ENCODE peak calls at places on chromosome 3, in six cellular contexts. R, N, F, D, A and T are unnamed samples.

GRCh38 chr3:112889357-112889756 is 42.7 kb upstream of the CD200R1L start:
- DNase-seq in R (no peak), N (no peak), F (no peak), D (no peak), A (no peak), T (peak; percentile 56)

GRCh38 chr3:71551286-71551919 is 32.1 kb downstream of the FOXP1 start:
- DNase-seq in R (no peak), N (no peak), F (no peak), D (no peak), A (no peak), T (peak; percentile 79)

GRCh38 chr3:4749567-4750002 is 229.7 kb upstream of the BHLHE40 start:
- DNase-seq in R (no peak), N (no peak), F (no peak), D (no peak), A (no peak), T (no peak)

GRCh38 chr3:6805236-6805635 is 55.7 kb upstream of the GRM7 start:
- DNase-seq in R (no peak), N (no peak), F (no peak), D (no peak), A (no peak), T (peak; percentile 94)

GRCh38 chr3:41716391-41716910 is 245.5 kb downstream of the ULK4 start:
- DNase-seq in R (peak; percentile 13), N (no peak), F (no peak), D (no peak), A (no peak), T (peak; percentile 62)

GRCh38 chr3:41216993-41217392 is 17.7 kb downstream of the CTNNB1 start:
- DNase-seq in R (peak; percentile 22), N (no peak), F (no peak), D (no peak), A (no peak), T (no peak)

GRCh38 chr3:42376397-42376798 is 34.0 kb downstream of the LYZL4 start:
- DNase-seq in R (peak; percentile 2), N (peak; percentile 15), F (no peak), D (peak; percentile 49), A (peak; percentile 59), T (peak; percentile 92)

GRCh38 chr3:138479355-138479964 is 45.0 kb downstream of the ESYT3 start:
- DNase-seq in R (peak; percentile 40), N (peak; percentile 36), F (peak; percentile 40), D (no peak), A (no peak), T (peak; percentile 27)

GRCh38 chr3:38011111-38011510 is 18.3 kb downstream of the PLCD1 start:
- DNase-seq in R (no peak), N (no peak), F (no peak), D (no peak), A (no peak), T (no peak)

GRCh38 chr3:152172465-152172864 is 96.3 kb upstream of the MBNL1 start:
- DNase-seq in R (no peak), N (no peak), F (no peak), D (no peak), A (no peak), T (peak; percentile 61)

GRCh38 chr3:46913644-46914043 is 36.1 kb downstream of the PTH1R start:
- DNase-seq in R (no peak), N (peak; percentile 61), F (peak; percentile 79), D (peak; percentile 17), A (no peak), T (peak; percentile 47)

GRCh38 chr3:53750253-53751210 is 95.7 kb downstream of the CHDH start:
- DNase-seq in R (no peak), N (no peak), F (no peak), D (no peak), A (no peak), T (no peak)

GRCh38 chr3:71581451-71581980 is 2.0 kb downstream of the FOXP1 start:
- DNase-seq in R (peak; percentile 61), N (peak; percentile 33), F (peak; percentile 47), D (peak; percentile 43), A (no peak), T (no peak)

DNA sequence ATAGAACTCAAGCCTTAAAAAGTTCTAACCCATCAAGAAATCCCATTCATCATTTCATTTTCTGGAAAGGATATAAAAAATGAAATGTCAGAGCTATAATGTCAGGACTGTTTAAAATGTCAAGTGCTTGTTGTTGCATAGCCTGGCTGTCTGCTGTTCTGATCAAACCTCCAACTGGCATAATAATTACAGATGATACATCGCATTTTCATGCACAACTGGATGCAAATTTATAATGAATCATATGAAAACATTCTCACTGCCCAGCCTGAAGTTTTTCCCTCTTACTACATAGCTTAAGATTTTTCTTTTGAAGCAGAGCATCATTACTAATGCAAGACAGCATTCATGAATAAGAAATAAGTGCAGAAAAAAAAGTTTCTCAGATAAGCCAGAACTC is 46.5 kb downstream of the GUCA1C start:
- DNase-seq in R (no peak), N (no peak), F (no peak), D (no peak), A (no peak), T (peak; percentile 84)
- H3K4me3 ChIP-seq in R (no peak overlapping the region), N (no peak overlapping the region), F (no peak overlapping the region), D (no peak overlapping the region), A (no peak overlapping the region), T (no peak overlapping the region)

GRCh38 chr3:142608615-142609014 is 12.4 kb downstream of the PLS1 start:
- DNase-seq in R (no peak), N (no peak), F (no peak), D (no peak), A (no peak), T (peak; percentile 8)
- H3K4me3 ChIP-seq in R (no peak overlapping the region), N (no peak overlapping the region), F (no peak overlapping the region), D (no peak overlapping the region), A (no peak overlapping the region), T (no peak overlapping the region)

DNA sequence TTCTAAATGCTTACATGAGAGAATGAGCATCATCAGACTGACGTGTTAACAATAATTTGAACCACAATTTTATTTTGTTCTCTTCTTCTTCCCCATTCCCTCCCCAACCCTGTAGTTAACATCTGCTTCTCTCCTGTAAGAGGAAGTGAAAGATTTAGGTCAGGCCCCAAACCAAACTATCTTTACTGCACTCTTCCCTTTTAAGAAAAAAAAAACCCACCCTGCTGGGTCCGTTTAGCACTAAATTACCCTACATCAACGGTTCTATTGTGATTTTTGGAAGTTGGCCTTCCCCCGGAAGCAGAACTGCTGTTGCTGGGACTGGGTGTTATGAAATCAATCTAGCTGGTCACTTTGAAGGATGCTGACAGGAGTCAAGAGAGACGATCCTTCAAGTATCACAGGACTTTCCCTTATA is 49.4 kb downstream of the NFKBIZ start:
- DNase-seq in R (no peak), N (no peak), F (no peak), D (no peak), A (peak; percentile 85), T (no peak)
- H3K4me3 ChIP-seq in R (no peak overlapping the region), N (no peak overlapping the region), F (no peak overlapping the region), D (no peak overlapping the region), A (no peak overlapping the region), T (no peak overlapping the region)

DNA sequence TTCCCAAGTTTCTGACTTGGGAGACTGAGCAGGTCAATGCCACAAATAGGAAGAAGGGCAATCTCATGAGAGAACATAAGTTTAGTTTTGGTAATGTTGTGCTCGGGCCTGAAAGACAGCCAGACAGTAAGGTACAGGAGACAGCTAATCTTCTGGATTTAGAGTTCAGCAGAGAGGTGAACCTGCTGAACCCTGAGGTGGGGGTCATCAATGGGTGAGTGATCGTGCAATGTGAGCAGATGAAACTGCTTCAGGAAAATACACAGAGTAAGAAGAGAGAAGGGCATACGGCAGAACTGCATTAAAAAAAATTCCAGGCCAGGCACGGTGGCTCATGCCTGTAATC is 23.3 kb downstream of the RUBCN start:
- DNase-seq in R (no peak), N (no peak), F (no peak), D (no peak), A (no peak), T (no peak)
- H3K4me3 ChIP-seq in R (no peak overlapping the region), N (no peak overlapping the region), F (no peak overlapping the region), D (no peak overlapping the region), A (no peak overlapping the region), T (no peak overlapping the region)

DNA sequence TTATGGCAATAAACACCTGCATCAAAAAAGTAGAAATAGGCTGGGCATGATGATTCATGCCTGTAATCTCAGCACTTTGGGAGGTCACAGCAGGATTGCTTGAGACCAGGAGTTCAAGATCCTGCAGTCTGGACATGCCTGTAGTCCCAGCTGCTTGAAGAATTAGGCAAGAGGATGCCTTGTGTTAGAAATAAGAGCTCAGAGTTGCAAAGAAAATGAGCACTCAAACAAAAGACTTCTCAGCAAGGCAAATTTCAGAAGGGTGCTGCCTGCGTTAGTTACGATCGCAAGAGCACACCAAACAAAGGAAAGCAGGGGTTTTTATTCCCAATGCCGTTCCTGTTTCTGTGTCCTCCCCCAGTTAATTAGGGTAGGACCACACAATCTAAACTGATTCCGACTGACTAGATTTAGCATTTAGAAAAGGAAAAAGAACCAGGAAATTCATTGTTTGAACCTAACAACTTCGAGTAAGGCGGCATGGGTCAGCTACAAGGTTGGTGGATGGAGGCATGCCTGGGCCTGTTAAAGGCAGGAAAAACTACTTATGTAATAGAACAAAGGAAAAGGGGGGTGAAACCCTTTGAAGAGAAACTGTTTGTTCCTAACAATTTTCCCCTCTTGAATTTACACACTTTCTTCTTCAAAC is 55.5 kb downstream of the DLG1 start:
- DNase-seq in R (no peak), N (no peak), F (no peak), D (no peak), A (no peak), T (no peak)
- H3K4me3 ChIP-seq in R (no peak overlapping the region), N (no peak overlapping the region), F (no peak overlapping the region), D (no peak overlapping the region), A (no peak overlapping the region), T (no peak overlapping the region)

GRCh38 chr3:115623414-115623868 is at the start of gene GAP43:
- DNase-seq in R (peak; percentile 7), N (peak; percentile 11), F (no peak), D (peak; percentile 23), A (no peak), T (peak; percentile 96)
- H3K4me3 ChIP-seq in R (no peak within 1 kb of the TSS), N (no peak within 1 kb of the TSS), F (no peak within 1 kb of the TSS), D (peak within 1 kb of the TSS; percentile 31), A (no peak within 1 kb of the TSS), T (peak within 1 kb of the TSS; percentile 23)